ENCODE peak calls at places on chromosomes 11 and 22, in five cellular contexts. B is transverse colon, D is HFFc6, T is WTC11, K is bronchial epithelial cell. F is an unnamed sample.

GRCh38 chr11:58573451-58574104 is 2.1 kb downstream of the LPXN start:
- DNase-seq in D (peak), T (no peak), K (peak), B (no peak), F (no peak)

GRCh38 chr11:117833401-117833891 is 8.9 kb upstream of the FXYD2 start:
- DNase-seq in B (peak), D (no peak), T (no peak), K (no peak), F (no peak)

GRCh38 chr11:112555491-112556364 is 295.1 kb upstream of the PLET1 start:
- DNase-seq in B (peak), D (peak), T (peak), K (peak), F (no peak)

GRCh38 chr11:7531011-7531410 is 17.2 kb downstream of the PPFIBP2 start:
- DNase-seq in B (no peak), K (no peak), D (no peak), T (no peak), F (no peak)

GRCh38 chr11:6693342-6694228 is 10.4 kb upstream of the MRPL17 start:
- DNase-seq in B (no peak), D (peak), T (no peak), K (peak), F (no peak)

GRCh38 chr22:33242078-33242477 is 183.9 kb upstream of the SYN3 start:
- DNase-seq in T (no peak), D (no peak), B (no peak), K (peak), F (no peak)

GRCh38 chr11:116721983-116722382 is 50.8 kb downstream of the BUD13 start:
- DNase-seq in K (no peak), T (no peak), B (no peak), D (no peak), F (no peak)

GRCh38 chr11:94049351-94049750 is 28.2 kb downstream of the HEPHL1 start:
- DNase-seq in D (no peak), K (peak), T (no peak), B (no peak), F (no peak)

DNA sequence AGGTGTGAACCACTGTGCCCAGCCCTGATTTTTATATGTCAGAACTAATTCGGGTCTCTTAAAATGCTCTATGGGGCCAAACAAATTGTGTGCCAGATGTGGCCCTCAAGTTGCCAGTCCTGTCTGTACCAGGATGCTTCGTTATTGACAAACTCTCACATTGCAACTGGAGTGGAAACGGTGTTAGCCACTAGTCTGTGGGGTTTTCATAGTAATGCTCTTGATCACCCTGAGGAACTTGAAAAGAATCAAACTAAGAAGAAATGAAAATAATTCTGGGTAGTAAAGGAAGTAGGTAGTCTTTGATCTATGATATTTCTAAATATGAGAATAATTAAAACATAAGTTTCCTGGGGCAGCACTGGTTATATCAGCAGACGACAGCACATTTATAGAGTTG is 67.3 kb upstream of the ADSL start:
- DNase-seq in T (no peak), B (no peak), K (no peak), D (no peak), F (no peak)
- TF ChIP-seq CTCF in T (no peak), B (no peak), K (no peak), D (no peak), F (no peak)

GRCh38 chr22:37632174-37633081 is 7.0 kb upstream of the SH3BP1 start:
- DNase-seq in B (no peak), K (no peak), D (no peak), T (no peak), F (no peak)

GRCh38 chr22:37631448-37632173 is 7.9 kb upstream of the SH3BP1 start:
- DNase-seq in T (no peak), D (no peak), K (no peak), B (peak), F (peak)

GRCh38 chr22:37629928-37630327 is 9.5 kb upstream of the SH3BP1 start:
- DNase-seq in T (no peak), B (no peak), D (no peak), K (no peak), F (no peak)

GRCh38 chr22:37628830-37629229 is 10.6 kb upstream of the SH3BP1 start:
- DNase-seq in T (no peak), D (no peak), B (no peak), K (no peak), F (no peak)

DNA sequence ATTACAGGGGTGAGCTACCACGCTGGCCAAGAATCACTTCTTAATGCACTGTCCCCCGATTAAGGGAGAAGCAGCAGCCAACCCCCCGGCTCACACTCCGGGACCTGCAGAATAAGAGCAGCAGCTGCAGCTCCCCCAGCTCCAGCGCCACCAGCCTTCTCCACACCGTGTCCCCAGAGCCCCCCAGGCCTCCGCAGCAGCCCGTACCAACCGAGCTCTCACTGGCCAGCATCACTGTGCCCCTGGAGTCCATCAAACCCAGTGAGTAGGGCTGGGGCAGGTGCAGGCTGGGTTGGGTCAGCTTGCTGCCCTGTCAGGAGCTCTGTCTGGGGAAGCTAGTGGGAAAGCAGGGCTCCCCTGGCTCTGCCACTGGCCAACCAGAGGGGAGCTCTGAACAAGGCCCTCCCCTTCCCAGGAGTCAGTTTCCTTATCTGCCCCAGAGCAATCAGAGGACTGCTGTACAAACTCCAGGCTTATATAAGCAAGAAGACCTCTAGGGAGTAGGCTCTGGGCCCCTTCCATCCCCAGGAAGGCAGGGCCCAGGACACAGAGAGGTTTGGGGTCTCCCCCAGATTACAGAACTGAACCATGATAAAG is 8.5 kb upstream of the SH3BP1 start:
- DNase-seq in T (no peak), B (no peak), D (no peak), K (no peak), F (peak)
- TF ChIP-seq CTCF in T (no peak), B (no peak), D (no peak), K (no peak), F (no peak)

GRCh38 chr11:20754957-20755356 is 85.6 kb downstream of the NELL1 start:
- DNase-seq in B (no peak), D (no peak), K (peak), T (peak), F (no peak)
- TF ChIP-seq CTCF in B (no peak), D (peak), K (no peak), T (peak), F (no peak)

DNA sequence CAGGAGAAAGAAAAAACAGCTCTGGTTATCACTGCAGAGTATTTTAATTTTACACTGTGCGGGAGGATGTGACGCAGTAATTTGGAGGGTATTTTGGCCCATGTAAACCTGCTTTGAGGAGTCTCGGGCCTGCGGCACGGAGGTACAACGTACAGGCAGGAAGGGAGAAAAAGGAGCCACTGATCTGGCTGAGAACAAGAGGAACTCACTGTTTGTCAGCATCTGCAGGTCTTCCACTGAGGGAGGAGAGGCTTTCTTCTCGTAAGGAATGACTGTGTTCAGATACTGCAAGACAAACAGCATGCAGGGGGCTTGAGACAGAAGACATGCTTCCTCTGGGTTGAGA is 44.0 kb downstream of the FEZ1 start:
- DNase-seq in D (no peak), K (no peak), T (no peak), B (no peak), F (no peak)
- TF ChIP-seq CTCF in D (no peak), K (no peak), T (no peak), B (no peak), F (no peak)

GRCh38 chr11:85165819-85166218 is 461.3 kb downstream of the DLG2 start:
- DNase-seq in B (no peak), T (no peak), K (no peak), D (no peak), F (no peak)
- TF ChIP-seq CTCF in B (no peak), T (no peak), K (no peak), D (no peak), F (no peak)

GRCh38 chr22:17171016-17171312 is 11.9 kb upstream of the HDHD5 start:
- DNase-seq in B (no peak), K (no peak), D (no peak), T (no peak), F (no peak)
- TF ChIP-seq CTCF in B (no peak), K (no peak), D (no peak), T (no peak), F (no peak)

GRCh38 chr11:1497600-1497999 is 11.0 kb upstream of the MOB2 start:
- DNase-seq in D (no peak), B (no peak), K (no peak), T (no peak), F (no peak)

GRCh38 chr11:1493650-1494244 is 7.2 kb upstream of the MOB2 start:
- DNase-seq in D (no peak), T (no peak), B (no peak), K (no peak), F (no peak)

GRCh38 chr11:1491379-1491778 is 4.8 kb upstream of the MOB2 start:
- DNase-seq in D (no peak), T (no peak), K (no peak), B (no peak), F (no peak)

GRCh38 chr11:1498262-1498661 is 11.7 kb upstream of the MOB2 start:
- DNase-seq in B (no peak), K (no peak), D (no peak), T (no peak), F (peak)

DNA sequence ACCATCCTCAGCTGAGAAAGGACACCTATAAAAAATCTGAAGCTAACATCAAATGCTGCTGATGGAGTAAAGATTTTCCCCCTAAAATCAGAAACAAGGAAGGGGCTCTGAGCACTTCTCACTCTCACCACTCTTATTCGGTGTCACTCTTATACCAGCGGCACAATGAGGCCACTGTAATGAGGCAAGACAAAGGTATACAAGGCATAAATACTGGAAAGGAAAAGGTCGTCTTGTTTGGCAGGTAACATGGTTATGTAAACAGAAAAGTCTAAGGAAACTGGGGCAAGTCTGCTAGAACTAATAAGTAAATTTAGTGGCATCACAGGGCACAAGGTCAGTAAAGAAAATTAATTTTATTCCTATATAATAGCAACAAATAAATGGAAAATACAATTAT is 8.1 kb upstream of the MOB2 start:
- DNase-seq in T (no peak), B (no peak), K (no peak), D (no peak), F (no peak)
- TF ChIP-seq CTCF in T (no peak), B (no peak), K (no peak), D (no peak), F (no peak)

GRCh38 chr11:2862395-2862949 is 23.1 kb downstream of the CDKN1C start:
- DNase-seq in K (no peak), D (no peak), B (no peak), T (peak), F (no peak)
- TF ChIP-seq CTCF in K (no peak), D (no peak), B (no peak), T (no peak), F (no peak)

GRCh38 chr22:23481369-23481768 is 98.7 kb downstream of the IGLL1 start:
- DNase-seq in K (no peak), T (no peak), D (no peak), B (no peak), F (no peak)

DNA sequence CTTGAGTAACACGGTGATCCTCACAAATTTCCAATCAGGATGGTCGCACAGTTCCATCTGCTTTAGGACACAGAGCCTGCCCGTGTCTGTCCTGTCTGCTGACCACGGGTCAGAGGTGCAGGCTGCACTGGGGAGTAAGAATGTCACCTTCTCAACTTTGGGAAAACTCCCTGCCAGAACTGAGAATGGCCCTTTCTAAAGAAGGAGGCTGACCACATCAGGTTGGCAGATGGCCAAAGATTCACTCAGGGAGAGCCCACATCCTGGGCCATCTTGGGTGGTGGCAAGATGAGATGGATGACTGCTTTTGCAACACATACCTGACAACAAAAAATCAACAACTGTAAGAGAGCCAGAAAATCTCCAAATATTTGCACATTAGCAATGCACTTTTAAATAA is 101.9 kb downstream of the IGLL1 start:
- DNase-seq in T (no peak), B (no peak), D (no peak), K (no peak), F (no peak)
- TF ChIP-seq CTCF in T (no peak), B (no peak), D (no peak), K (no peak), F (no peak)

GRCh38 chr22:24834845-24835570 is 29.0 kb downstream of the SGSM1 start:
- DNase-seq in K (peak), T (peak), B (no peak), D (no peak), F (no peak)
- TF ChIP-seq CTCF in K (peak), T (peak), B (peak), D (peak), F (peak)